ENCODE peak calls at places on chromosomes 1 and 21, in four cellular contexts. One of them, this sample, is unnamed.

GRCh38 chr21:25578070-25578961 is 29.0 kb downstream of the MRPL39 start:
- DNase-seq in cardiac muscle cell: no peak
- DNase-seq in CD8-positive, alpha-beta memory T cell: no peak
- DNase-seq in uterus: no peak
- DNase-seq in this sample: no peak

GRCh38 chr1:34930702-34931071 is 1.2 kb upstream of the DLGAP3 start:
- DNase-seq in uterus: no peak
- DNase-seq in CD8-positive, alpha-beta memory T cell: no peak
- DNase-seq in cardiac muscle cell: no peak
- DNase-seq in this sample: no peak

GRCh38 chr1:222813866-222814535 is 838 bp upstream of the DISP1 start:
- DNase-seq in CD8-positive, alpha-beta memory T cell: no peak
- DNase-seq in uterus: no peak
- DNase-seq in cardiac muscle cell: no peak
- DNase-seq in this sample: no peak

GRCh38 chr21:36718951-36719501 is 20.1 kb downstream of the SIM2 start:
- DNase-seq in CD8-positive, alpha-beta memory T cell: no peak
- DNase-seq in uterus: no peak
- DNase-seq in cardiac muscle cell: no peak
- DNase-seq in this sample: no peak

GRCh38 chr1:91501527-91501859 is 842 bp downstream of the CDC7 start:
- DNase-seq in uterus: no peak
- DNase-seq in cardiac muscle cell: peak; percentile 57
- DNase-seq in CD8-positive, alpha-beta memory T cell: no peak
- DNase-seq in this sample: no peak

GRCh38 chr1:26922201-26922729 is 722 bp downstream of the NUDC start:
- DNase-seq in CD8-positive, alpha-beta memory T cell: no peak
- DNase-seq in uterus: no peak
- DNase-seq in cardiac muscle cell: peak; percentile 24
- DNase-seq in this sample: no peak

GRCh38 chr1:233304489-233305102 is 9.1 kb upstream of the PCNX2 start:
- DNase-seq in cardiac muscle cell: peak; percentile 48
- DNase-seq in CD8-positive, alpha-beta memory T cell: peak; percentile 9
- DNase-seq in uterus: no peak
- DNase-seq in this sample: no peak

GRCh38 chr1:246005067-246005466 is 502.0 kb downstream of the SMYD3 start:
- DNase-seq in CD8-positive, alpha-beta memory T cell: no peak
- DNase-seq in uterus: no peak
- DNase-seq in cardiac muscle cell: peak; percentile 97
- DNase-seq in this sample: no peak

GRCh38 chr1:115828101-115829022 is 12.6 kb downstream of the NHLH2 start:
- DNase-seq in cardiac muscle cell: peak; percentile 57
- DNase-seq in CD8-positive, alpha-beta memory T cell: no peak
- DNase-seq in uterus: peak; percentile 48
- DNase-seq in this sample: no peak

GRCh38 chr21:35222541-35222941 is 173.4 kb upstream of the RUNX1 start:
- DNase-seq in CD8-positive, alpha-beta memory T cell: no peak
- DNase-seq in uterus: no peak
- DNase-seq in cardiac muscle cell: peak; percentile 39
- DNase-seq in this sample: no peak

GRCh38 chr1:217238945-217239344 is 391.9 kb downstream of the GPATCH2 start:
- DNase-seq in CD8-positive, alpha-beta memory T cell: no peak
- DNase-seq in uterus: no peak
- DNase-seq in cardiac muscle cell: no peak
- DNase-seq in this sample: no peak

GRCh38 chr1:79117376-79117775 is 110.8 kb upstream of the ADGRL4 start:
- DNase-seq in uterus: no peak
- DNase-seq in cardiac muscle cell: peak; percentile 45
- DNase-seq in CD8-positive, alpha-beta memory T cell: no peak
- DNase-seq in this sample: no peak

GRCh38 chr1:115430717-115431116 is 92.7 kb upstream of the NGF start:
- DNase-seq in uterus: peak; percentile 29
- DNase-seq in CD8-positive, alpha-beta memory T cell: no peak
- DNase-seq in cardiac muscle cell: peak; percentile 84
- DNase-seq in this sample: no peak

GRCh38 chr21:45863267-45863666 is 118.3 kb upstream of the COL6A1 start:
- DNase-seq in uterus: no peak
- DNase-seq in CD8-positive, alpha-beta memory T cell: no peak
- DNase-seq in cardiac muscle cell: no peak
- DNase-seq in this sample: peak; percentile 46

GRCh38 chr1:9145021-9145668 is 16.2 kb upstream of the GPR157 start:
- DNase-seq in CD8-positive, alpha-beta memory T cell: no peak
- DNase-seq in cardiac muscle cell: peak; percentile 51
- DNase-seq in uterus: no peak
- DNase-seq in this sample: no peak

GRCh38 chr1:172990598-172991215 is 60.0 kb downstream of the TNFSF18 start:
- DNase-seq in uterus: no peak
- DNase-seq in CD8-positive, alpha-beta memory T cell: no peak
- DNase-seq in cardiac muscle cell: peak; percentile 81
- DNase-seq in this sample: no peak

GRCh38 chr1:62280150-62280549 is 39.1 kb downstream of the KANK4 start:
- DNase-seq in cardiac muscle cell: no peak
- DNase-seq in CD8-positive, alpha-beta memory T cell: no peak
- DNase-seq in uterus: no peak
- DNase-seq in this sample: no peak

DNA sequence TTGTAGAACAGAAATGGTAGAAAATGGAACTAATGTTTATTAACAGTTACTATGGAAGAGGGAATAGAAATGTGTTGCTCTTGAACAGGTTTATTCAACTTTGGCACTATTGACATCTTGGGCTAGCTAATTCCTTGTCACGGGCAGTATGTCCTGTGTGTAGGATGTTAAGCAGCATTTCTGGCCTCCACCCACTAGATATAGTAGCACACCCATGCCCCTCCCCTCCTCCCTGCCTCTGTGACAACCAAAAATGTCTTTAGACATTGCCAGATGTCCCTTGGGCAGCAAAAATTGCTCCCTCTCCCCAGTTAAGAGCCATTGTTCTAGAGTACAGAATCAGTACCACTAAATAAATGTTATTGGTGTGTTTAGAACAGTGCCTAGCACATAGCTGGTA is 91.4 kb upstream of the TPTE start:
- DNase-seq in cardiac muscle cell: no peak
- DNase-seq in CD8-positive, alpha-beta memory T cell: no peak
- DNase-seq in uterus: no peak
- DNase-seq in this sample: no peak
- H3K9me3 ChIP-seq in cardiac muscle cell: peaks cover 24% of the 10 kb centered on the region
- H3K9me3 ChIP-seq in CD8-positive, alpha-beta memory T cell: peaks cover 4% of the 10 kb centered on the region
- H3K9me3 ChIP-seq in uterus: no peaks in the 10 kb centered on the region
- H3K9me3 ChIP-seq in this sample: peaks cover 19% of the 10 kb centered on the region

GRCh38 chr1:111202707-111203623 is 2.5 kb upstream of the DENND2D start:
- DNase-seq in CD8-positive, alpha-beta memory T cell: no peak
- DNase-seq in cardiac muscle cell: no peak
- DNase-seq in uterus: no peak
- DNase-seq in this sample: no peak
- H3K4me1 ChIP-seq in CD8-positive, alpha-beta memory T cell: peaks cover 45% of the 10 kb centered on the region
- H3K4me1 ChIP-seq in cardiac muscle cell: no peaks in the 10 kb centered on the region
- H3K4me1 ChIP-seq in uterus: no peaks in the 10 kb centered on the region
- H3K4me1 ChIP-seq in this sample: peaks cover 3% of the 10 kb centered on the region

DNA sequence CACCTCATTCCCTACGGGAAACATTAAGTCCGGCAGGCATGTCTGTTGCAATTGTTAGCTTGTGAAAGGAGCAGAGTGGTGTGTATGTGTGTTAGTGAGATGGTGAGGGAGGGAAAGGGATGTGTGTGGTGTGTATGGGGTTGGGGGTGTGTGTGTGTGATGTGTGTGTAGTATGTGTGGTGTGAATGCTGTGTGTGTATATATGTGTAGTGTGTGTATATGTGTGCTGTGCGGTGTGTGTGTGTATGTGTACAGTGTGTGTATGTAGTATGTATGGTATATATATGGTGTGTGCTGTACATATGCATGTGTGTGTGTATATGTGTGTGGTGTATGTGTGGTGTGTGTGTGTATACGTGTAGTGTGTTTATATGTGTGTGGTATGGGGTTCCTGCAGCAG is 20.8 kb upstream of the BLACAT1 start:
- DNase-seq in CD8-positive, alpha-beta memory T cell: no peak
- DNase-seq in uterus: no peak
- DNase-seq in cardiac muscle cell: no peak
- DNase-seq in this sample: no peak
- H3K9me3 ChIP-seq in CD8-positive, alpha-beta memory T cell: peaks cover 5% of the 10 kb centered on the region
- H3K9me3 ChIP-seq in uterus: no peaks in the 10 kb centered on the region
- H3K9me3 ChIP-seq in cardiac muscle cell: no peaks in the 10 kb centered on the region
- H3K9me3 ChIP-seq in this sample: peaks cover 7% of the 10 kb centered on the region

DNA sequence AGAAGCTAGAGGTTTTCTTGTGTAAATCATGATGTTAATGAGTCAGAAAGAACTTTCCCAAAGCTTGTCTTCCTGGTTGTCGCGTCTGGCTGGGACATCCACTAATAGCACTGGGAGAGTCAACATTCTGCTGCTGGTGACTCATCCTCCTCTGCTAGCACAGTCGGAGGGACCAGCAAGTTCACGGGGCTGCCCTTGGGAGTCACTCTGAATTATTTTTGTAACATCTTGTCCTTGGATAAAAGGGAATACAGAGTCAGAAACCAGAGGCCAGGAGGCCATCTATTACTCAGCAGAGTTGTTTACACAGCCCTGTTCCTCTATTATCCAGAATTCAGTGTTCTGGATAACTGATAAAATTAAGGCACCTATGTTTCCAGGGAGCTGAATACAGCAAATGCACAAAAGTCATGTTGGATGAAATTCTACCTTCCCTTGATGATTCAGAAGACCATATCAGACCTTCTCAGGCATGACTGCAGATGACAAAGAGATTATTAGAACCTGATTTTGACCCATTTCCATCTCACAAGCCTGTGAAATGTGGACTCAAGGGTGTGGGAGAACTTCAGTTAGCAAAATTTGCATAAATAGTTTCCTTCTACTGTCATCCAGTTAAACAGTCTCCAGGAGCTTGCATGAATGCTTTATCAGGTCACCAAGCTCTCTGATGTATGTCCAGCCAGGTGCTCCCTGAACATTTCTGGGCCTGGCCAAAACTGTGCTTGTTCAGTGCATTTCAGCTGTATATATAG is 68.1 kb downstream of the JAK1 start:
- DNase-seq in CD8-positive, alpha-beta memory T cell: no peak
- DNase-seq in uterus: peak; percentile 89
- DNase-seq in cardiac muscle cell: peak; percentile 81
- DNase-seq in this sample: peak; percentile 96
- H3K4me1 ChIP-seq in CD8-positive, alpha-beta memory T cell: peaks cover 71% of the 10 kb centered on the region
- H3K4me1 ChIP-seq in uterus: peaks cover 12% of the 10 kb centered on the region
- H3K4me1 ChIP-seq in cardiac muscle cell: peaks cover 6% of the 10 kb centered on the region
- H3K4me1 ChIP-seq in this sample: peaks cover 4% of the 10 kb centered on the region

DNA sequence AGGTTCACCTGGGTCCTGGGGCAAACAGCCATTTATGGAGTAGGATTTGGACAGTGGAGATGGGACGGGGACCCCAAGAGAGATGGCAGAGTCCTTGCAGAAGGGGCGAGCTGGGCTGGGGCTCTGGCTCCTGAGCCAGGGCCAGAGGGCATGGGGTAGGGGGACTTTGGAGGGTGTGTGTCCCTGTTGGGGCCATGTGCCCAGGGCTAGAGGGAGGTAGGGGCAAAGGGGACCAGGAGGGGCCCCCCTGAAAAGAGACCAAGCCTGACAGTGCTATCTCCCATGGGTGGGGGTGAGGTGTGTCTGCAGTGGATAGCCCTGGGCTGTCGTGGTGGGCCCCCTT is 92.3 kb downstream of the TRIM11 start:
- DNase-seq in CD8-positive, alpha-beta memory T cell: no peak
- DNase-seq in cardiac muscle cell: no peak
- DNase-seq in uterus: no peak
- DNase-seq in this sample: peak; percentile 50
- H3K9me3 ChIP-seq in CD8-positive, alpha-beta memory T cell: no peaks in the 10 kb centered on the region
- H3K9me3 ChIP-seq in cardiac muscle cell: no peaks in the 10 kb centered on the region
- H3K9me3 ChIP-seq in uterus: no peaks in the 10 kb centered on the region
- H3K9me3 ChIP-seq in this sample: peaks cover 7% of the 10 kb centered on the region